ENCODE peak calls at places on chromosome 4, in seven cellular contexts. F, L, O, C, G, J and P are unnamed samples.

GRCh38 chr4:185424905-185425599 is 712 bp downstream of the UFSP2 start:
- DNase-seq in G (peak; percentile 5), C (no peak), O (no peak), F (no peak), J (no peak), L (no peak), P (no peak)

GRCh38 chr4:42588909-42589308 is 68.0 kb downstream of the ATP8A1 start:
- DNase-seq in L (no peak), O (no peak), C (no peak), G (no peak), J (no peak), F (no peak), P (no peak)

GRCh38 chr4:69858683-69859082 is 1.3 kb downstream of the SULT1E1 start:
- DNase-seq in O (no peak), J (no peak), L (no peak), C (no peak), G (no peak), F (no peak), P (no peak)

GRCh38 chr4:102589743-102590142 is 88.6 kb downstream of the NFKB1 start:
- DNase-seq in F (no peak), L (no peak), J (no peak), G (no peak), C (no peak), O (no peak), P (no peak)

GRCh38 chr4:4254666-4255065 is 6.6 kb upstream of the TMEM128 start:
- DNase-seq in F (no peak), C (no peak), J (no peak), G (no peak), L (peak; percentile 82), O (no peak), P (no peak)

GRCh38 chr4:23959401-23960148 is 69.7 kb upstream of the PPARGC1A start:
- DNase-seq in C (peak; percentile 22), J (no peak), L (no peak), F (no peak), G (no peak), O (no peak), P (no peak)

GRCh38 chr4:54781771-54782170 is 124.0 kb downstream of the KIT start:
- DNase-seq in O (no peak), G (no peak), L (no peak), J (peak; percentile 37), F (no peak), C (peak; percentile 9), P (no peak)

GRCh38 chr4:126899382-126899801 is 733.4 kb upstream of the INTU start:
- DNase-seq in J (no peak), C (peak; percentile 42), L (no peak), O (no peak), F (no peak), G (no peak), P (no peak)

GRCh38 chr4:177441803-177442622 is at the start of gene AGA:
- DNase-seq in C (peak; percentile 98), F (peak; percentile 95), O (peak; percentile 98), L (peak; percentile 98), G (peak; percentile 78), J (peak; percentile 97), P (peak; percentile 98)
- TF ChIP-seq POLR2A in C (peak; percentile 87), F (no peak), O (no peak), L (peak; percentile 93), G (peak; percentile 81), J (no peak), P (peak; percentile 86)

GRCh38 chr4:7978907-7979651 is 39.4 kb upstream of the AFAP1 start:
- DNase-seq in O (peak; percentile 51), C (no peak), L (no peak), G (no peak), F (no peak), J (no peak), P (no peak)

GRCh38 chr4:7979652-7979968 is 39.9 kb upstream of the AFAP1 start:
- DNase-seq in L (no peak), G (no peak), O (peak; percentile 8), J (no peak), C (no peak), F (no peak), P (no peak)

GRCh38 chr4:7976634-7977033 is 37.0 kb upstream of the AFAP1 start:
- DNase-seq in L (no peak), O (no peak), C (no peak), F (no peak), J (no peak), G (no peak), P (no peak)

GRCh38 chr4:7980036-7980435 is 40.4 kb upstream of the AFAP1 start:
- DNase-seq in F (no peak), C (no peak), O (no peak), J (no peak), G (no peak), L (no peak), P (no peak)

DNA sequence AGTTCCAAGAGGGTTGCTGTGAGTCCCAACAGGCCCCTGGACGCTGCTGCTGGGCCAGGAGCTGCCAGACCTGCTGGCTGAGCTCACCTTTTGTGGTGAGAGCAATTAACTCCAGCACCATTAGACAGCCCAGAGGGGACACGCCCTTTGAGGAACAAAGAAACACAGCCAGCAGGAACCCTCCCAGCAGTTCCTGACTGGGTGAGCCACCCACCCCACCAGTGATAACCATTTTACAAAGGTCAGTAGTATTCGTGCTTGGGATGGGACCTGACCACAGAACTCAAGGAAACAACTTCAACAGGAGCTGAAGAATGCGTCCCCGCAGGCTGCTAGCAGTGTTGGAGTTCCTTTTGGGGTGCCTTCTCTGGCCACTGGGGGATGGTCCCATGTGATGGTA is 38.8 kb upstream of the AFAP1 start:
- DNase-seq in L (no peak), F (no peak), C (no peak), O (peak; percentile 49), G (no peak), J (peak; percentile 37), P (peak; percentile 77)
- TF ChIP-seq POLR2A in L (no peak), F (no peak), C (no peak), O (no peak), G (no peak), J (no peak), P (peak; percentile 73)

GRCh38 chr4:39455486-39455885 is 3.2 kb downstream of the RPL9 start:
- DNase-seq in C (no peak), L (no peak), F (no peak), O (no peak), J (no peak), G (no peak), P (no peak)
- TF ChIP-seq POLR2A in C (no peak), L (no peak), F (no peak), O (no peak), J (no peak), G (no peak), P (no peak)

DNA sequence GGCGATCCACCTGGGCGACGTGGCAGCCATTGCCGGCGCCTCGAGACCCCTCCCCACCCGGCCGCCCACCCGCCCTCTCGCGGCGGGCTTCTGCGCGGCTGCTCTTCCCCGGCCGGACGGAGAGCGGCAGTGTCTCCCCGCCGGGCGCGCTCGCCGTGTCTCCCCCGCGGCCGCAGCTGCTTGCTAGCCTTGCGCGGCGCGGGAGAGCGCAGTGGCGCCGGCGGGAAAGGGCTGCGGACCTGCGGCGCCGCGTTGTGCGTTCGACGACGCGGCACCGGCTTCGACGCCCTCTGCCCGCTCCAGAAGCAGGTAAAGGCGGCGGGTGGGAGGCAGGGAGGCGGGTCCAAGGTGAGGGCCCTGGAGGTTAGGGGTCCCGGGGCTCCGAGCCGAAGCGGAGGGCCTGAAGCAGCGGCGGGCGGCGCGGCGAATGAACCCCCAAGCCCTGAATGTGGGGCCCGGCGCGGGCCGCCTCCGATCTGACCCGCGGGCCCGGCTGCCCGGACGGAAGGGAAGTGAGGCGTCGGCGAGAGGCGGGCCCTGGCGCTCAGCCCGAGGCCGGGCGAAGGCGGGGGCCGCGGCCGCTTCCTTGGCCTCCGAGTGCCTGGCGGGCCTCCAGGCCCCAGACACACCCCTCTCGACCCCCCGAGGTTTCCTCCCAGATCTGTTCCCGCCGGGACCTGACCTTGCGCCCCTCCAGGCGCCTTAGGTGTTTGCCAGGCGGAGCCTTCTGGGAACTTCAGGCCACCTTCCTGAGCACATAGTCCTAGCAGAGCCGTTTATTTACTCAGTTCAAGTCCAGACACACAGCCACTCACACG is at the start of gene N4BP2:
- DNase-seq in L (peak; percentile 90), F (peak; percentile 94), G (peak; percentile 42), O (peak; percentile 93), J (peak; percentile 88), C (peak; percentile 88), P (peak; percentile 82)
- TF ChIP-seq POLR2A in L (peak; percentile 98), F (no peak), G (peak; percentile 46), O (peak; percentile 56), J (peak; percentile 49), C (peak; percentile 95), P (peak; percentile 86)

GRCh38 chr4:2537011-2537830 is 774 bp downstream of the FAM193A start:
- DNase-seq in C (peak; percentile 51), F (no peak), O (peak; percentile 81), L (peak; percentile 67), G (peak; percentile 6), J (peak; percentile 56), P (peak; percentile 50)
- TF ChIP-seq POLR2A in C (peak; percentile 55), F (no peak), O (no peak), L (peak; percentile 31), G (peak; percentile 12), J (no peak), P (peak; percentile 45)

GRCh38 chr4:76831475-76832390 is 66.2 kb downstream of the SOWAHB start:
- DNase-seq in F (no peak), C (no peak), G (no peak), J (no peak), O (no peak), L (no peak), P (no peak)

DNA sequence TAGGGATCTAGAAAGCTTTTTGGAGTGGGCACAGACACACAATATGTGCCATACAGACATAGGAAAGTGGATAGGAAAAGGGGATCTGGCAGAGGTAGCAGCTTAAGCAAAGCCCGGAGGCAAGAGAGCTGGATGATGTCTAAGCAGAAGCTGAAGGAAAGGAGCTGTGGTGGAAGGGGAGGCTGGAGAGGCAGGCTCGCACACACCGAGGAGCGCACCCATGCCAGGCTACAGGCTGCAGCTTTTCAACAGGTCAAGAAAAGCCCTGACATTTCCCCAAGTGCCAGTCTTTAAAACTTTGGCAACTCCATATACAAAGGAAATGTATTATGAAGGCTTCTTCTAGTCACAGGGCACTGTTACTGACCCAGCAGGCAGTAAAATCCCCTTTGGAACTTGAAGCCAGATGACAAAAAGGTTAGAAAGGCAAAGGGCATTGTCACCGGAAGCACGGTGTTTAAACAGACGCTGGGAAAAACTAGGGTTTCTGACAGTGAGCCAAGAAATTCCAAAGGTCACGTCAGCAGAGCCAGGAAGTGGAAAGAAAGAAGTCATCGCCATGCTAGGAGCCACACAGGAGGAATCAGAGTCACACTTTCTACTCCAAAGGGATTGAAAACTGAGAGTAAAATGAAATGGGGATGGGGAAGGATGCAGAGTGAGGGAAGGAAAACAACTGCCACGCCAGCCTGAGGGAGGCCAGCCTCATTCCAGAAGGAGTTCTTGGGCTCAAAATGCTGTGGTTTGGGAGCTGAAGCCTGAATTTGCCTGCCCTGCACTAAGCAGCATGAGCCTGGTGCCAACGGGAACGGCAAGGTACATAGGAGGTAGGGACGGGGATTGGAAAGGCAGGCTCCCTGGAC is 67.1 kb downstream of the SOWAHB start:
- DNase-seq in C (peak; percentile 73), G (peak; percentile 22), J (peak; percentile 61), L (peak; percentile 88), O (no peak), F (no peak), P (peak; percentile 79)
- TF ChIP-seq POLR2A in C (peak; percentile 71), G (no peak), J (no peak), L (peak; percentile 97), O (no peak), F (no peak), P (peak; percentile 83)

DNA sequence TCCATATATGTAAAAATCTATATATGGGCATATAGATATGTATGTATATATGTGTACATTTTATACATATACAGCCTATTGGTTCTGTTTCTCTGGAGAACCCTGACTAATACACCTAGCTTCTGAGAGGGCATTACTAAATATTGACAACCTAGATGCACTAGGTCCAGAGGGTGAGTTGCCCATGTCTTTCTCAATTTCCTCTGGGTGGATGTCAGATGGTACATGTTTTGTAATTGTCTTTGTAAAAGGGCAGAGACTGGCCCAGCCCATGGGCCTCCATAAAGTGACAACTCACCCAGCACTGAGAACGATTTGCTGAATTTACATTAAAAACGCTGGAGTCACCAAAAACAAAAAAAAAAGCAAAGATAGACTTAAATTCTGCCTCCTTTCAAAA is 198.5 kb upstream of the FAM241A start:
- DNase-seq in G (no peak), C (no peak), O (no peak), F (no peak), L (no peak), J (no peak), P (no peak)
- TF ChIP-seq POLR2A in G (no peak), C (no peak), O (no peak), F (no peak), L (no peak), J (no peak), P (no peak)